ENCODE peak calls at places on chromosomes 2 and 18, in nine cellular contexts. N, A, Y, H, L, U, V, P and T are unnamed samples.

GRCh38 chr2:190099890-190100289 is 37.4 kb upstream of the MSTN start:
- DNase-seq in N (no peak), A (no peak), Y (no peak), H (no peak), L (no peak), U (no peak), V (no peak), P (no peak), T (no peak)

GRCh38 chr2:17401096-17401495 is 117.1 kb downstream of the RAD51AP2 start:
- DNase-seq in N (no peak), A (no peak), Y (no peak), H (no peak), L (no peak), U (no peak), V (no peak), P (no peak), T (no peak)

GRCh38 chr2:20213651-20214565 is 11.0 kb downstream of the SDC1 start:
- DNase-seq in N (no peak), A (peak; percentile 66), Y (peak; percentile 90), H (no peak), L (no peak), U (no peak), V (no peak), P (no peak), T (no peak)

GRCh38 chr2:17718689-17719088 is 34.9 kb downstream of the SMC6 start:
- DNase-seq in N (no peak), A (no peak), Y (no peak), H (no peak), L (no peak), U (no peak), V (no peak), P (no peak), T (no peak)

GRCh38 chr2:48197618-48198017 is 291.3 kb upstream of the FBXO11 start:
- DNase-seq in N (no peak), A (no peak), Y (no peak), H (peak; percentile 10), L (no peak), U (no peak), V (no peak), P (no peak), T (no peak)

GRCh38 chr18:36809590-36810381 is 19.0 kb downstream of the TPGS2 start:
- DNase-seq in N (no peak), A (no peak), Y (peak; percentile 78), H (peak; percentile 83), L (peak; percentile 74), U (no peak), V (peak; percentile 21), P (peak; percentile 29), T (peak; percentile 43)

GRCh38 chr18:11408555-11408954 is 200.8 kb upstream of the SLC35G4 start:
- DNase-seq in N (no peak), A (no peak), Y (no peak), H (no peak), L (no peak), U (no peak), V (no peak), P (no peak), T (no peak)

GRCh38 chr2:19478441-19478840 is 120.0 kb upstream of the OSR1 start:
- DNase-seq in N (no peak), A (no peak), Y (no peak), H (peak; percentile 31), L (no peak), U (no peak), V (no peak), P (no peak), T (no peak)

GRCh38 chr2:46495347-46496030 is 16.1 kb downstream of the TMEM247 start:
- DNase-seq in N (no peak), A (peak; percentile 38), Y (no peak), H (peak; percentile 73), L (no peak), U (no peak), V (no peak), P (no peak), T (peak; percentile 41)

GRCh38 chr2:168526641-168527040 is 70.6 kb downstream of the CERS6 start:
- DNase-seq in N (peak; percentile 55), A (no peak), Y (no peak), H (peak; percentile 53), L (no peak), U (no peak), V (peak; percentile 59), P (peak; percentile 63), T (no peak)

GRCh38 chr2:213766465-213766891 is 482.2 kb downstream of the SPAG16 start:
- DNase-seq in N (no peak), A (no peak), Y (peak; percentile 75), H (peak; percentile 51), L (no peak), U (no peak), V (no peak), P (no peak), T (no peak)

GRCh38 chr2:62589691-62590356 is 83.8 kb upstream of the TMEM17 start:
- DNase-seq in N (no peak), A (no peak), Y (no peak), H (no peak), L (no peak), U (no peak), V (no peak), P (no peak), T (no peak)

GRCh38 chr2:167190053-167190452 is 301.8 kb downstream of the XIRP2 start:
- DNase-seq in N (no peak), A (no peak), Y (no peak), H (peak; percentile 69), L (no peak), U (no peak), V (peak; percentile 60), P (peak; percentile 58), T (peak; percentile 88)

GRCh38 chr2:52717836-52718235 is 1049.8 kb upstream of the CHAC2 start:
- DNase-seq in N (no peak), A (no peak), Y (peak; percentile 52), H (no peak), L (no peak), U (no peak), V (no peak), P (no peak), T (no peak)

GRCh38 chr2:176554107-176555048 is 285.1 kb downstream of the MTX2 start:
- DNase-seq in N (peak; percentile 54), A (no peak), Y (peak; percentile 67), H (peak; percentile 79), L (no peak), U (no peak), V (peak; percentile 24), P (no peak), T (peak; percentile 52)

GRCh38 chr2:111978452-111979170 is 76.5 kb upstream of the TMEM87B start:
- DNase-seq in N (no peak), A (no peak), Y (no peak), H (no peak), L (no peak), U (no peak), V (no peak), P (no peak), T (no peak)

GRCh38 chr18:944440-944839 is 39.8 kb downstream of the ADCYAP1 start:
- DNase-seq in N (no peak), A (no peak), Y (no peak), H (peak; percentile 60), L (no peak), U (no peak), V (no peak), P (no peak), T (peak; percentile 96)

GRCh38 chr18:37341016-37341415 is 224.6 kb downstream of the CELF4 start:
- DNase-seq in N (no peak), A (no peak), Y (no peak), H (peak; percentile 56), L (no peak), U (no peak), V (no peak), P (no peak), T (no peak)

GRCh38 chr2:209526541-209526940 is 102.7 kb downstream of the MAP2 start:
- DNase-seq in N (no peak), A (no peak), Y (peak; percentile 65), H (peak; percentile 11), L (no peak), U (no peak), V (no peak), P (no peak), T (no peak)
- H3K4me3 ChIP-seq in N (no peak overlapping the region), A (peak overlapping the region; percentile 29), Y (peak overlapping the region; percentile 46), H (peak overlapping the region; percentile 53), L (peak overlapping the region; percentile 12), U (no peak overlapping the region), V (peak overlapping the region; percentile 26), P (peak overlapping the region; percentile 14), T (peak overlapping the region; percentile 23)

DNA sequence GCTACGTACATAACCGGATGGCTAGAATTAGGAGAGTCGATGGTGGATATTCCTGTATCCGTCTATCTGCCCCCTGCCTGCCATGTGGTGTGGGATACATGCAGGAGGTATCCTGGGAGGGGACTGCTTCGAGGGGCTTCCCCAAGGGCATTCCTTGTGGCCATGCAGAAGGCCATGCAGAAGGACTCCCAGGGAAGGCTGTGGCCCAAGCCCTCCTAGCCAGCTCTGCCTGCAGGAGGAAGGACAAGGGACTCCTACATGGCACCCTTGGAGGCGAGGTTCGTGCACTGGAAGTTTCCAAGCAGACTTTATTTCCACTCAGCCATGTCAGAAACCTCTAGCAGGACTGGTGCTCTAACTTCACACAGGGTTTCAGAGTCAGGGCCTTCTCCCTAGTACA is 136.1 kb downstream of the KLHL29 start:
- DNase-seq in N (no peak), A (no peak), Y (no peak), H (no peak), L (no peak), U (no peak), V (no peak), P (no peak), T (no peak)
- H3K27ac ChIP-seq in N (no peak overlapping the region), A (no peak overlapping the region), Y (no peak overlapping the region), H (no peak overlapping the region), L (no peak overlapping the region), U (no peak overlapping the region), V (no peak overlapping the region), P (peak overlapping the region; percentile 36), T (no peak overlapping the region)

DNA sequence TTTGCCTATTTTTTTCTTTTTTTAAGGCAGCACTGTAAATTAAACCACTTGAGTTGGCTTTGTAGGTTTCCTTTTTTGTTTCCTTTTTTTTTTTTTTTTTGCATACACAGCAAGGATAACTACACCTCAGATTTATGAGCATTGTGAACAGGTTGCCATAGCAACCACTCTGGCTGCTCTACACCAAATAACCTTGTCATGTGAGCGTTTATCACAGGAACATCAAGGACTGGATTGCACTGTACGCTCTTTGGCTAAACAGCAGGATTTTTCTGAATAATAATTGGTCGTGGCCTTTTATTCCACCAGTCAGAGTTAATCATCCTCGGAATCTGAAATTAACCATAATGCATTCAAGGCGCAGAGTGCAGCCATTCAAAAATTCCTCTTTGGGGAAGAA is 199.1 kb upstream of the SLC14A2 start:
- DNase-seq in N (no peak), A (no peak), Y (no peak), H (no peak), L (no peak), U (no peak), V (no peak), P (no peak), T (peak; percentile 42)
- H3K4me3 ChIP-seq in N (no peak overlapping the region), A (no peak overlapping the region), Y (no peak overlapping the region), H (no peak overlapping the region), L (no peak overlapping the region), U (no peak overlapping the region), V (no peak overlapping the region), P (no peak overlapping the region), T (no peak overlapping the region)

DNA sequence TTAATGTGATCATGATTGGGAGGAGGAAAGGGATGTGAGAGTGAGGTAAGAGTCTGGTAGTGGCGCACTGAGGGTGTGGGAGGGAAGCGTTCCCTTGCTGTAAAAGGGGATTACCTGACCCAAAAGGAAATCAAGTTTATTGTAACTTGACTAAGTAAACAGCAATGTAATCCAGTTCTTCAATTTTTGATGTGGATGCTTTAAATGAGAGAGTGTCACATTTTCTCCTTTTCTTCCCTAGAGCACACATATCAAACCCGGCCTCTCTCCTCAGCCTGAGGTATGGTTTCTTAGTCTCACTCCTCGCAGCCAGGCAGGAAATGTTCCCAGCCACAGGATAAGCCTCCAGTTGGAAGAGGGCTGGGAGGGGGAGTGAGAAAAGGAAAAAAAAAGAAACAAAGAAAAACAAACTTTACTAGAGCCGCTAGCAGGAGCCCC is 688 bp upstream of the ARHGAP28 start:
- DNase-seq in N (no peak), A (no peak), Y (no peak), H (no peak), L (no peak), U (no peak), V (no peak), P (no peak), T (peak; percentile 12)
- H3K27ac ChIP-seq in N (no peak overlapping the region), A (peak overlapping the region; percentile 77), Y (no peak overlapping the region), H (no peak overlapping the region), L (no peak overlapping the region), U (peak overlapping the region; percentile 71), V (peak overlapping the region; percentile 72), P (no peak overlapping the region), T (peak overlapping the region; percentile 68)